ENCODE peak calls at places on chromosomes 2 and 18, in five cellular contexts. P is Peyer's patch, K is prostate gland, H is H1, J is ovary. I is an unnamed sample. For H3K27me3, the result is how much of the 10 kb centered on the place peaks cover.

GRCh38 chr18:59660976-59661743 is 36.1 kb downstream of the CCBE1 start:
- DNase-seq in P (no peak), K (no peak), H (no peak), J (no peak), I (no peak)

GRCh38 chr2:26244479-26245230 is at the start of the genes HADHA and HADHB:
- DNase-seq in P (peak), J (peak), K (peak), H (peak), I (peak)

GRCh38 chr2:11876436-11876835 is 130.0 kb downstream of the LPIN1 start:
- DNase-seq in J (no peak), H (peak), K (no peak), P (no peak), I (no peak)

GRCh38 chr2:96869824-96870630 is at the start of gene SEMA4C:
- DNase-seq in J (peak), P (peak), K (peak), H (peak), I (peak)

GRCh38 chr2:98258906-98259305 is 87.3 kb upstream of the CNGA3 start:
- DNase-seq in H (no peak), K (no peak), J (no peak), P (no peak), I (no peak)

GRCh38 chr18:80254971-80255500 is 7.7 kb upstream of the PARD6G start:
- DNase-seq in K (no peak), P (no peak), J (peak), H (no peak), I (no peak)

GRCh38 chr2:159903404-159904126 is 105.6 kb upstream of the CD302 start:
- DNase-seq in J (no peak), P (peak), H (no peak), K (no peak), I (peak)

GRCh38 chr18:50973367-50974126 is 5.7 kb downstream of the ELAC1 start:
- DNase-seq in H (no peak), P (peak), J (no peak), K (no peak), I (peak)

GRCh38 chr18:23828426-23828825 is 139.2 kb downstream of the LAMA3 start:
- DNase-seq in K (no peak), J (no peak), H (no peak), P (peak), I (no peak)

GRCh38 chr2:148927010-148927409 is 52.0 kb downstream of the KIF5C start:
- DNase-seq in J (no peak), P (peak), H (peak), K (no peak), I (no peak)

GRCh38 chr18:58239879-58240278 is 195.9 kb downstream of the NEDD4L start:
- DNase-seq in H (no peak), P (no peak), K (no peak), J (no peak), I (no peak)

GRCh38 chr2:171958475-171958874 is 36.2 kb downstream of the HAT1 start:
- DNase-seq in P (no peak), H (no peak), K (no peak), J (no peak), I (no peak)

GRCh38 chr2:172253190-172254052 is 150.7 kb upstream of the DLX2 start:
- DNase-seq in K (peak), P (peak), J (no peak), H (no peak), I (peak)

GRCh38 chr2:104378853-104379374 is 475.0 kb upstream of the POU3F3 start:
- DNase-seq in J (no peak), H (no peak), K (no peak), P (no peak), I (no peak)

GRCh38 chr2:118012778-118013177 is 1.1 kb downstream of the CCDC93 start:
- DNase-seq in J (no peak), K (no peak), H (no peak), P (no peak), I (no peak)

GRCh38 chr2:72681016-72681995 is 144.5 kb downstream of the EXOC6B start:
- DNase-seq in J (no peak), K (no peak), P (no peak), H (no peak), I (no peak)

GRCh38 chr18:59729781-59730180 is 32.6 kb upstream of the CCBE1 start:
- DNase-seq in P (no peak), K (no peak), H (no peak), J (no peak), I (no peak)

GRCh38 chr2:231701456-231702373 is 6.6 kb upstream of the PTMA start:
- DNase-seq in H (no peak), J (peak), K (peak), P (no peak), I (peak)

GRCh38 chr2:181674466-181674865 is 5.9 kb downstream of the NEUROD1 start:
- DNase-seq in K (no peak), P (no peak), H (no peak), J (no peak), I (no peak)

GRCh38 chr2:84944257-84944909 is 26.6 kb upstream of the KCMF1 start:
- DNase-seq in K (no peak), H (no peak), J (no peak), P (peak), I (no peak)

GRCh38 chr18:43531438-43531837 is 254.1 kb upstream of the SYT4 start:
- DNase-seq in P (no peak), K (no peak), J (no peak), H (no peak), I (no peak)

GRCh38 chr2:123419976-123420375 is 605.1 kb upstream of the CNTNAP5 start:
- DNase-seq in J (no peak), P (no peak), H (no peak), K (no peak), I (no peak)

GRCh38 chr2:235500761-235501662 is 7.2 kb downstream of the AGAP1 start:
- DNase-seq in H (no peak), K (no peak), P (no peak), J (no peak), I (no peak)

GRCh38 chr2:102289129-102289528 is 22.2 kb upstream of the IL1RL1 start:
- DNase-seq in K (no peak), J (no peak), P (no peak), H (no peak), I (no peak)

GRCh38 chr2:119169717-119170116 is 11.2 kb upstream of the C1QL2 start:
- DNase-seq in K (no peak), J (no peak), P (no peak), H (no peak), I (no peak)

GRCh38 chr2:242029422-242030225 is 160.1 kb downstream of the RTP5 start:
- DNase-seq in P (peak), K (no peak), H (peak), J (no peak), I (no peak)

GRCh38 chr2:236612737-236613136 is 43.1 kb downstream of the ACKR3 start:
- DNase-seq in J (no peak), K (no peak), P (no peak), H (no peak), I (peak)

GRCh38 chr18:43277164-43277600 is at the start of gene SYT4:
- DNase-seq in H (peak), P (no peak), K (peak), J (peak), I (peak)

GRCh38 chr2:60735496-60736250 is 20.4 kb upstream of the PAPOLG start:
- DNase-seq in K (no peak), J (no peak), P (no peak), H (peak), I (no peak)

GRCh38 chr2:7588295-7588694 is 671.1 kb downstream of the RNF144A start:
- DNase-seq in K (no peak), H (no peak), J (no peak), P (no peak), I (no peak)

DNA sequence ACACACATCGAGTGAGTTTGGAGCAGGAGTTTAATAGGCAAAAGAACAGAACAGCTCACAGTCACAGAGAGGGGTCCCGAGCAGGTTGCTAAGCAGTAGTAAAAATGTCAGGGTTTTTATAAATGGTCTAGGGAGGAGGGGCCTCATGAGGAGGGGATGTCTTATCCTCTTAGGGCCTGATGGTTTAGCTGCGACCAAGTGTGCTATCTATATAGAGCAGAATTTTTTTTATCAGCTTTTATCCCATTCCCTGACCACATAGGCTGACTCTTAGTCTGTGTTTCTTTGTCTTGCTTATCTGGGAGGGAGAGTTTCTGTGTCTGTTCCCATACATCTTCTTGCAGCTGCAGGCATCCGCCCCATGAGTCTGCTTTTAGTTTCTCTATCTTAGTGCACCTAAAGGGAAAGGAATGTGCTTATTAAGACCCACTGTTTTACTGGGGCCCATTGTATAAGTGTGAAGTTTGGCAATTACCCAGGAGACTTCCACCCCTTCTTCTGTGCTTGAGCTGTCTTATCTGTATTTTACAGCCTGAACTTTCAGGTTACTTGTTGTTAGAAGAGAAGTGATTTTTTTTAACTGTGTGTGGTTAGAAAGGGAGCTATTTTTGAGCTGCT is 30.4 kb upstream of the GMCL1 start:
- DNase-seq in J (no peak), P (peak), K (no peak), H (no peak), I (no peak)
- H3K4me3 ChIP-seq in J (peak), P (peak), K (peak), H (no peak), I (no peak)

GRCh38 chr2:108927936-108928659 is 60.9 kb downstream of the EDAR start:
- DNase-seq in J (no peak), K (peak), P (peak), H (no peak), I (peak)

GRCh38 chr2:108927405-108927804 is 61.6 kb downstream of the EDAR start:
- DNase-seq in J (no peak), K (no peak), H (no peak), P (no peak), I (no peak)

GRCh38 chr2:108928660-108929377 is 60.2 kb downstream of the EDAR start:
- DNase-seq in J (no peak), K (no peak), P (no peak), H (no peak), I (no peak)

GRCh38 chr2:108931372-108931771 is 57.6 kb downstream of the EDAR start:
- DNase-seq in P (no peak), K (no peak), J (no peak), H (no peak), I (no peak)

DNA sequence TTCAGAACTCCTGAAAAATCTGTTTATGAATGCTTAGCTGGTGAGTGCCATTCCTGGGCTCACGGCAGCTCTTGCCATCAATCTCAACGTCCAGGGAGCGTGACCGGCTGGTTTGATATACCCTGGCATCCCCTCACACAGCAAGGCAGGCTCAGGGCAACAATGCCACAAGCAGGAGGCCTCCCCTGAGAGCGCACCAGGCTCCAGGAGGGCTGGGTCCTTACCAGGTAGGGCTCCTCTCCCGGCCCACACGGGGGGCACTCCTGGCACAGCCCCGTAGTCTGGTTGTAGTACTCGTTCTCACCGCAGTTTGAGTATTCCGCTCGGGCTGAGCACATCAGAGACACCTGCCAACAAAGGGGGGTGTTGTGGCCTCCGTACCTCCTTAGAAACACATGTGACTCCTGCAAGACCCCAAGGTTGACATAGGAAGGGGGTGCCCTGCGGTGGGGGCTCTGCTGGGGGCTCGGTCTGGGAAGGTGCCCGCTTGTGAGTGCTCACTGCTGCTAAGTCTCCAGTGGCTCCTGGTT is 59.1 kb downstream of the EDAR start:
- DNase-seq in J (no peak), K (no peak), H (no peak), P (no peak), I (no peak)
- H3K27me3 ChIP-seq in J (under half), K (under half), H (under half), P (under half), I (under half)

DNA sequence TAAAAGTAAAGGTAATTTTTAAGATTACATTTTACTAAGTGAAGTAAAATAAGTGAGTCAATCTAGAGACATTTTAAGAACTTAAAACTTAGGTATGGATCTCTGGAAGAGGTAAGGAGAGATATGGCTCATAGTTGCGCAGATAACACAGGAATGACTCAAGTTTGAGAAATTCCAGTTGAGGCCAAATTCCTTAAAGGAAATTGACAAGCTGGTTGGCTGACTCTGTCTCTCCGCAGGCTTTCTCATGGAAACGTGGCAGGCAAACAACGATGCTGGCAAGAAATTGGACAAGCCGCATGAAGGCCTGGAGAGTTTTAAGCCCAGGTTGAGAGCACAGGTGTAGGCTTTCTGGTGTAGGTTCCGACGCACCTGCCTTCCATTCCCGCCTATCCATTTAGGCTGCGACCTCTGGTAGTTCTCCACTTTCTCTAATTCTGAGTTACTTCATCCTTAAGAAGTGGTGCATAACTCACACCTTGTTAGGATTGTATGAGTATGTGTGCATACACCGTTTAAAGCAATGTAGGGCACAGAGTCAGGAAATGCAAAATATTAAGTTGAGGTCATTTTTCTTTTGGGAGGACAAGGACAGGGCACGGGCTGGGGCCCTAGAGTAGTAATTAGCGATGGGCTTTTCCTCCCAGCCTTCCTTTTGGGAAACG is 589 bp upstream of the DAW1 start:
- DNase-seq in H (no peak), K (no peak), J (no peak), P (no peak), I (no peak)
- TF ChIP-seq POLR2A in H (no peak), K (no peak), J (no peak), P (no peak), I (no peak)

DNA sequence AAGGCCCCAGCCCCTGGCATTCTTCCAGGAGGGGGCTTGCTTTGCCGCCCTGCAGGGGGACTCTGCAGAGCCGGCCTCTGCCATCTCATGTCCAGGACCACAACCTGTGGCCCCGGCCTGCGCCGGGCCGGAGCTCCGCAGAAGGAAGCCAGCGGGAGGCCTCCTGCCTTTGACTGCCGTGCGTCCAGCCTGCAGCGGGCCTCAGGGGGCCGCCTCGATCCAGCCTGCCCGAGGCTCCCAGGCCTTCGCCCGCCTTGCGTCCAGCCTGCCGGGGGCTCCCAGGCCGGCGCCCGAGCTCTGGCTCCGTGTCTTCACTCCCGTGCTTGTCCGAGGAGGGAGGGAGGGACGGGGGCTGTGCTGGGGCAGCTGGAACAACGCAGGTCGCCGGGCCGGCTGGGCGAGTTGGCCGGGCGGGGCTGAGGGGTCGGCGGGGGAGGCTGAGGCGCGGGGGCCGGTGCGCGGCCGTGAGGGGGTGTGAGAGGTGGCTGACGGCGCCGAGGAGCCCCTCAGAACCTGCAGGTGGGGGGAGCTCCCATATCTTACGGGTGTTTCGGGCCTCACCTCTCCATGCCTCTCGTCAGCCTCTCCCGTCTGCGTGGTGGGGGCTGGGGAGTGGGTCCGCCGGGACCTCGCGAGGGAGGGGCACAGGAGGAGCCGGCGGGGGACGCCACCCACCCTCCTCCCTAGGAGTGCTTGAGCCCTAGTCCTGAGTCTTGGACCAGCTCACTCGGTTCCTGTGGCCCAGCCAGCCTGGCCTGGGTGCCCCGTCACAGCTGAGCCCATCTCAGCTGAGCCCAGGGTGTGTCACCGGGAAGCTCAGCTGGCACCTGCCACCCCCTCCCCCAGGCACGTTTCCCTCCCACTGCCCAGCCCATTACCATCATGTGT is 20.5 kb downstream of the GPC1 start:
- DNase-seq in J (peak), K (no peak), H (peak), P (no peak), I (no peak)
- H3K4me3 ChIP-seq in J (peak), K (peak), H (no peak), P (no peak), I (no peak)

DNA sequence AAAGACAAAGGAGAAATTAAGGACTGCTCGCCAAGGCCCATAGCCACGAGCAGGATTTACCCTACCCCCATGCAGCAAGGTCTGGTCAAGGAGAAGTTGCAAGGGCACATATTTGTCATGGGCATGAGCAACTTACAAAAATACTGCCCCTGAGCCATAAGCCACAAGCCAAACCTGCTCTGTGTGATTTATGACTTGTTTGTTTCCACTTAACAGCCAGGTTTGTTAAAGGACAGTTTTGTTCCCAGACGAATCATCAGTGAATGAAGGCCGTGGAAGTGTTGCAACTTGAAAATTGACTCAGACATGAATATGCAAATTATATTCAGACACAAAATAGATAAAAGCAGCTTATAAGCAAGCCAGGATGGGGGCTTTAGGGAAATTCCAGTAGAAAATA is 31.3 kb upstream of the EVA1A start:
- DNase-seq in K (no peak), J (no peak), P (no peak), H (no peak), I (peak)
- H3K27me3 ChIP-seq in K (under half), J (under half), P (under half), H (under half), I (under half)

DNA sequence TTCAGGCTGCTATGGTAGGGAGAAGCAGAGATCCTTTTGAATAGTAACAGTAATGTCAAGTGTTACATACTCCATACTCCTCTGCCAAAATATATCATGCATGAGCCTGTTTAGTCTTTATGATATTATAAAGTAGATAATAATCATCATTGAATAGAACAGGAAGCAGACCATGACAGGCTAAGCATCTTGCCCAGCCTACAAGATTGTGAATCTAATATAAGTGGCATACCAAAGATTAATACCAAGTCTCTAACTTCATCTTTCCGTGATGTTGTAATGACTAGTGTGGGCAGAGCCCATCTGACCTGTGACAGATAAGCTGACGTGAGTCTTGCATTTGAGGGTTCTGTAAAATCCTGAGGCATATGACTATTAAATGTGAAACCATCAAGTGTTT is 13.1 kb downstream of the NDUFB3 start:
- DNase-seq in P (no peak), H (no peak), K (no peak), J (no peak), I (no peak)
- TF ChIP-seq POLR2A in P (no peak), H (no peak), K (no peak), J (no peak), I (no peak)

DNA sequence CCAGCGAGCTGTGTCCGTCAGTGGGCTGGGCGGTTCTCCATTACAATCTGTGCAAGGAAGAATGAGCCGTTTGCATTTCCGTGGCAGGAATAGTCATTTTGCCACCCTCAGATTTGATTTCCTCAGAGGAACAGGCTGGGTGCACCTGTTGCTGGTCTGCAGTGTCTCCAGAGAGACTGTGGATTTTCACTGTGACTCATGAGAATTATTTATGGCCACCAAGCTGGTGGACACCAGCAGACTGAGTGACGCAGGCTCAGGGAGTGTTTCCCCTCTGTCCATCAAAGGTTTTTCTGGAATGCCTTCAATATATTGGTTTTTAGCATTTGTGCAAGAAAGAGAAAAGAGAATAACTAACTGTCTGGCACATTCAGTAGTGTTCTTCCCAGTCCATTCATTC is 39.7 kb downstream of the PRKCE start:
- DNase-seq in H (no peak), P (no peak), J (no peak), K (no peak), I (peak)
- H3K4me3 ChIP-seq in H (no peak), P (no peak), J (no peak), K (no peak), I (no peak)

GRCh38 chr18:78973357-78974083 is 6.1 kb upstream of the SALL3 start:
- DNase-seq in J (no peak), P (no peak), K (no peak), H (no peak), I (no peak)
- H3K27me3 ChIP-seq in J (under half), P (under half), K (under half), H (half or more), I (under half)